ENCODE peak calls at places on chromosomes 2 and 18, in seven cellular contexts. Q, X, F, K, B, A and W are unnamed samples. For H3K4me1, the result is how much of the 10 kb centered on the place peaks cover.

GRCh38 chr18:58970943-58971799 is 106.5 kb downstream of the ZNF532 start:
- DNase-seq in Q (no peak), X (no peak), F (no peak), K (no peak), B (no peak), A (no peak), W (no peak)

GRCh38 chr18:50074404-50074803 is 120.5 kb downstream of the MYO5B start:
- DNase-seq in Q (no peak), X (no peak), F (no peak), K (no peak), B (no peak), A (no peak), W (no peak)

GRCh38 chr2:226953206-226953605 is 117.4 kb downstream of the RHBDD1 start:
- DNase-seq in Q (no peak), X (no peak), F (no peak), K (peak), B (no peak), A (no peak), W (no peak)

GRCh38 chr2:241874277-241874925 is 4.9 kb downstream of the RTP5 start:
- DNase-seq in Q (no peak), X (no peak), F (no peak), K (no peak), B (no peak), A (no peak), W (peak)

GRCh38 chr2:224058048-224058775 is 19.1 kb upstream of the SERPINE2 start:
- DNase-seq in Q (no peak), X (no peak), F (no peak), K (no peak), B (no peak), A (no peak), W (no peak)

GRCh38 chr2:96601382-96602292 is 36.5 kb downstream of the KANSL3 start:
- DNase-seq in Q (peak), X (no peak), F (no peak), K (no peak), B (no peak), A (no peak), W (no peak)

GRCh38 chr2:85169581-85169980 is 36.4 kb downstream of the TCF7L1 start:
- DNase-seq in Q (no peak), X (no peak), F (no peak), K (no peak), B (no peak), A (no peak), W (no peak)

GRCh38 chr18:9366126-9366714 is 31.6 kb downstream of the TWSG1 start:
- DNase-seq in Q (no peak), X (peak), F (no peak), K (peak), B (peak), A (peak), W (peak)

GRCh38 chr2:146312899-146313298 is 1531.9 kb upstream of the ACVR2A start:
- DNase-seq in Q (no peak), X (no peak), F (no peak), K (peak), B (peak), A (peak), W (no peak)

GRCh38 chr2:120685403-120686297 is 50.0 kb upstream of the GLI2 start:
- DNase-seq in Q (no peak), X (no peak), F (no peak), K (no peak), B (no peak), A (no peak), W (no peak)

GRCh38 chr18:21074336-21075323 is 37.0 kb downstream of the ROCK1 start:
- DNase-seq in Q (no peak), X (no peak), F (no peak), K (no peak), B (no peak), A (peak), W (no peak)

GRCh38 chr18:24762417-24762816 is 302.0 kb downstream of the HRH4 start:
- DNase-seq in Q (no peak), X (no peak), F (no peak), K (no peak), B (peak), A (no peak), W (no peak)

GRCh38 chr2:59312967-59313943 is 1072.1 kb upstream of the FANCL start:
- DNase-seq in Q (no peak), X (no peak), F (no peak), K (no peak), B (no peak), A (no peak), W (no peak)

GRCh38 chr2:112869258-112869842 is 32.8 kb upstream of the IL1B start:
- DNase-seq in Q (peak), X (no peak), F (no peak), K (peak), B (peak), A (peak), W (peak)

GRCh38 chr2:227973241-227973640 is 101.8 kb downstream of the DAW1 start:
- DNase-seq in Q (no peak), X (no peak), F (no peak), K (no peak), B (no peak), A (peak), W (no peak)

GRCh38 chr2:23698733-23699391 is 228.1 kb downstream of the ATAD2B start:
- DNase-seq in Q (no peak), X (peak), F (peak), K (peak), B (peak), A (peak), W (no peak)

GRCh38 chr2:190219186-190219585 is 100.4 kb downstream of the HIBCH start:
- DNase-seq in Q (no peak), X (no peak), F (no peak), K (no peak), B (no peak), A (no peak), W (no peak)
- H3K4me1 ChIP-seq in Q (under half), X (under half), F (under half), K (under half), B (under half), A (under half), W (under half)

GRCh38 chr2:239939736-239940483 is 85.2 kb downstream of the NDUFA10 start:
- DNase-seq in Q (no peak), X (peak), F (peak), K (no peak), B (no peak), A (no peak), W (peak)
- H3K4me1 ChIP-seq in Q (under half), X (under half), F (under half), K (under half), B (under half), A (under half), W (under half)

GRCh38 chr2:217958889-217959235 is 43.9 kb downstream of the TNS1 start:
- DNase-seq in Q (no peak), X (no peak), F (no peak), K (no peak), B (no peak), A (no peak), W (no peak)
- H3K4me1 ChIP-seq in Q (under half), X (under half), F (under half), K (under half), B (under half), A (under half), W (under half)

DNA sequence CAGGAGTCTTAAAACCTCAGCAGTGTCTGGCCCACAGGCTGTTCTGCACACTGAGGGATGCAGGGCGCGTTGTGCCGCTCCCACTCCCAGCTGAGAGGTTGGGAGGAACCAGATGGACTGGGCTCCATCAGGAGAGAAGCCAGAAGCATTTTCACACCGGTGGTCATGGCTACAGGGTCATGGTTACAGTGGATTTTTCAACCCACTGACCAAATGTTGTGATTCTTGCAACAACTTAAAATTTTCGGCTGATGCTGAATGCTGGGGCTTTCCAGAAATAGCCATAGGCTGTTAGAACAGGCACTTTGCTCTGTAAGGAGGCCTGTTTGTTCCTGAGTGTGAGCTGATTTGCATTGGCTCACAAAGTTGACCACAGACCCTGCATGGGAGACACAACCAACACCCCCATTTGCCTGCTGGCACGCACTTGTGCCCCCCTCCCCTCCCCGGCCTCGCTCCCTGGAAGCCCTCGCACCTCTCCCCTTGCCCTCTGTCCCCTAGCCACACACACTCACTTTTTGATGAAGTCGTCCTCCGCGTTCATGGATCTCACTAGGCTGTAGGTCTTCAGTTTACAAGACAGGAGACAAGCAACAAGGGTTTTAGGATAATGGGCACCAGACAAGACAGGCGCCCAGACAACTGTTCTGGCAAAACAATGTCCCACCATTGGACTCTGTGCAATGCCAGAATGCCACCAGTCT is 3.4 kb downstream of the LPIN1 start:
- DNase-seq in Q (no peak), X (no peak), F (peak), K (peak), B (no peak), A (no peak), W (no peak)
- H3K4me1 ChIP-seq in Q (half or more), X (under half), F (under half), K (under half), B (half or more), A (half or more), W (under half)

GRCh38 chr2:69988086-69988635 is 26.7 kb upstream of the ASPRV1 start:
- DNase-seq in Q (no peak), X (no peak), F (no peak), K (no peak), B (no peak), A (no peak), W (peak)
- H3K4me1 ChIP-seq in Q (under half), X (under half), F (under half), K (under half), B (under half), A (under half), W (under half)